ENCODE peak calls at places on chromosomes 13 and 19, in eight cellular contexts. One of them, this sample, is unnamed.

GRCh38 chr19:42254083-42254849 is 662 bp downstream of the ERF start:
- DNase-seq in hepatocyte: peak
- DNase-seq in PC-3: peak
- DNase-seq in astrocyte: no peak
- DNase-seq in fibroblast of lung: peak
- DNase-seq in mammary epithelial cell: peak
- DNase-seq in K562: peak
- DNase-seq in GM23338: peak
- DNase-seq in this sample: peak

GRCh38 chr19:10211691-10212090 is 16.9 kb upstream of the DNMT1 start:
- DNase-seq in hepatocyte: no peak
- DNase-seq in PC-3: no peak
- DNase-seq in astrocyte: no peak
- DNase-seq in fibroblast of lung: no peak
- DNase-seq in mammary epithelial cell: no peak
- DNase-seq in K562: no peak
- DNase-seq in GM23338: no peak
- DNase-seq in this sample: no peak

GRCh38 chr19:3658004-3658822 is 31.6 kb upstream of the CACTIN start:
- DNase-seq in hepatocyte: no peak
- DNase-seq in PC-3: no peak
- DNase-seq in astrocyte: no peak
- DNase-seq in fibroblast of lung: no peak
- DNase-seq in mammary epithelial cell: no peak
- DNase-seq in K562: no peak
- DNase-seq in GM23338: no peak
- DNase-seq in this sample: no peak

GRCh38 chr13:57624565-57625435 is 6.7 kb upstream of the PCDH17 start:
- DNase-seq in hepatocyte: peak
- DNase-seq in PC-3: peak
- DNase-seq in astrocyte: peak
- DNase-seq in fibroblast of lung: peak
- DNase-seq in mammary epithelial cell: peak
- DNase-seq in K562: peak
- DNase-seq in GM23338: peak
- DNase-seq in this sample: peak

GRCh38 chr19:19554074-19555023 is 16.3 kb downstream of the CILP2 start:
- DNase-seq in hepatocyte: peak
- DNase-seq in PC-3: peak
- DNase-seq in astrocyte: peak
- DNase-seq in fibroblast of lung: peak
- DNase-seq in mammary epithelial cell: no peak
- DNase-seq in K562: peak
- DNase-seq in GM23338: peak
- DNase-seq in this sample: peak

GRCh38 chr13:110497003-110497402 is 64.5 kb downstream of the RAB20 start:
- DNase-seq in hepatocyte: no peak
- DNase-seq in PC-3: no peak
- DNase-seq in astrocyte: no peak
- DNase-seq in fibroblast of lung: no peak
- DNase-seq in mammary epithelial cell: no peak
- DNase-seq in K562: no peak
- DNase-seq in GM23338: no peak
- DNase-seq in this sample: no peak

GRCh38 chr13:90641884-90642283 is 705.6 kb upstream of the MIR17HG start:
- DNase-seq in hepatocyte: no peak
- DNase-seq in PC-3: no peak
- DNase-seq in astrocyte: no peak
- DNase-seq in fibroblast of lung: no peak
- DNase-seq in mammary epithelial cell: no peak
- DNase-seq in K562: no peak
- DNase-seq in GM23338: no peak
- DNase-seq in this sample: no peak

GRCh38 chr19:681029-681626 is 4.9 kb downstream of the FSTL3 start:
- DNase-seq in hepatocyte: peak
- DNase-seq in PC-3: peak
- DNase-seq in astrocyte: no peak
- DNase-seq in fibroblast of lung: no peak
- DNase-seq in mammary epithelial cell: no peak
- DNase-seq in K562: peak
- DNase-seq in GM23338: peak
- DNase-seq in this sample: peak

GRCh38 chr19:3573162-3573857 is 566 bp downstream of the HMG20B start:
- DNase-seq in hepatocyte: peak
- DNase-seq in PC-3: no peak
- DNase-seq in astrocyte: no peak
- DNase-seq in fibroblast of lung: no peak
- DNase-seq in mammary epithelial cell: no peak
- DNase-seq in K562: no peak
- DNase-seq in GM23338: peak
- DNase-seq in this sample: no peak

GRCh38 chr19:56301886-56302620 is 12.6 kb downstream of the ZSCAN5A start:
- DNase-seq in hepatocyte: no peak
- DNase-seq in PC-3: no peak
- DNase-seq in astrocyte: no peak
- DNase-seq in fibroblast of lung: no peak
- DNase-seq in mammary epithelial cell: no peak
- DNase-seq in K562: no peak
- DNase-seq in GM23338: no peak
- DNase-seq in this sample: peak

GRCh38 chr19:455031-455705 is 5.7 kb downstream of the SHC2 start:
- DNase-seq in hepatocyte: no peak
- DNase-seq in PC-3: no peak
- DNase-seq in astrocyte: no peak
- DNase-seq in fibroblast of lung: no peak
- DNase-seq in mammary epithelial cell: no peak
- DNase-seq in K562: no peak
- DNase-seq in GM23338: no peak
- DNase-seq in this sample: no peak

GRCh38 chr13:101346942-101347728 is 69.2 kb downstream of the NALCN start:
- DNase-seq in hepatocyte: no peak
- DNase-seq in PC-3: no peak
- DNase-seq in astrocyte: peak
- DNase-seq in fibroblast of lung: peak
- DNase-seq in mammary epithelial cell: peak
- DNase-seq in K562: no peak
- DNase-seq in GM23338: no peak
- DNase-seq in this sample: no peak

GRCh38 chr13:28820099-28821051 is at the start of gene MTUS2:
- DNase-seq in hepatocyte: peak
- DNase-seq in PC-3: no peak
- DNase-seq in astrocyte: no peak
- DNase-seq in fibroblast of lung: no peak
- DNase-seq in mammary epithelial cell: peak
- DNase-seq in K562: peak
- DNase-seq in GM23338: peak
- DNase-seq in this sample: no peak
- TF ChIP-seq EZH2 in hepatocyte: peak
- TF ChIP-seq EZH2 in PC-3: peak
- TF ChIP-seq EZH2 in astrocyte: peak
- TF ChIP-seq EZH2 in fibroblast of lung: peak
- TF ChIP-seq EZH2 in mammary epithelial cell: no peak
- TF ChIP-seq EZH2 in K562: no peak
- TF ChIP-seq EZH2 in GM23338: peak
- TF ChIP-seq EZH2 in this sample: peak

GRCh38 chr19:12272980-12273901 is 21.4 kb downstream of the ZNF44 start:
- DNase-seq in hepatocyte: no peak
- DNase-seq in PC-3: no peak
- DNase-seq in astrocyte: no peak
- DNase-seq in fibroblast of lung: no peak
- DNase-seq in mammary epithelial cell: no peak
- DNase-seq in K562: no peak
- DNase-seq in GM23338: no peak
- DNase-seq in this sample: no peak
- TF ChIP-seq EZH2 in hepatocyte: no peak
- TF ChIP-seq EZH2 in PC-3: no peak
- TF ChIP-seq EZH2 in astrocyte: no peak
- TF ChIP-seq EZH2 in fibroblast of lung: no peak
- TF ChIP-seq EZH2 in mammary epithelial cell: no peak
- TF ChIP-seq EZH2 in K562: no peak
- TF ChIP-seq EZH2 in GM23338: no peak
- TF ChIP-seq EZH2 in this sample: no peak

GRCh38 chr13:67230774-67231480 is 791 bp upstream of the PCDH9 start:
- DNase-seq in hepatocyte: peak
- DNase-seq in PC-3: peak
- DNase-seq in astrocyte: peak
- DNase-seq in fibroblast of lung: peak
- DNase-seq in mammary epithelial cell: peak
- DNase-seq in K562: peak
- DNase-seq in GM23338: peak
- DNase-seq in this sample: peak
- TF ChIP-seq EZH2 in hepatocyte: no peak
- TF ChIP-seq EZH2 in PC-3: no peak
- TF ChIP-seq EZH2 in astrocyte: no peak
- TF ChIP-seq EZH2 in fibroblast of lung: no peak
- TF ChIP-seq EZH2 in mammary epithelial cell: no peak
- TF ChIP-seq EZH2 in K562: no peak
- TF ChIP-seq EZH2 in GM23338: no peak
- TF ChIP-seq EZH2 in this sample: no peak

DNA sequence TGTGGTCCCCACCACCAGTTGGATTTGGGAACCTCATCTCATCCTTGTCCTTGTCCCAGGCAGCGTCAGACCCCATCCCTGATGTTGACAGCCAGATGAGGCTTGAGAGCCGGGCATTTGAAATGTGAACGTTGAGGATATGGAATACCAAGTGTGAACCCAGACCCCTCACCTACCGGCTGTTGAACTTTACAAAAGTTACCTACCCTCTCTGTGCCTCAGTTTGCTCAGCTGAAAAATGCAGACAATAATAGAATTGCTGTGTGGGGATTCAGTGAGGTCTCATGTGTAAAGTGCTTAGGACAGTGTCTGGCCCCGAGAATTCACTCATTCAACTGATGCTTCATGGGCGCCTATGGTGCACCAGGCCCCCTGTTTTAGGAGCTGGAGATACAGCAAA is 693 bp upstream of the SIGLEC14 start:
- DNase-seq in hepatocyte: no peak
- DNase-seq in PC-3: no peak
- DNase-seq in astrocyte: no peak
- DNase-seq in fibroblast of lung: no peak
- DNase-seq in mammary epithelial cell: no peak
- DNase-seq in K562: no peak
- DNase-seq in GM23338: no peak
- DNase-seq in this sample: no peak
- TF ChIP-seq EZH2 in hepatocyte: no peak
- TF ChIP-seq EZH2 in PC-3: no peak
- TF ChIP-seq EZH2 in astrocyte: no peak
- TF ChIP-seq EZH2 in fibroblast of lung: no peak
- TF ChIP-seq EZH2 in mammary epithelial cell: no peak
- TF ChIP-seq EZH2 in K562: no peak
- TF ChIP-seq EZH2 in GM23338: no peak
- TF ChIP-seq EZH2 in this sample: no peak

DNA sequence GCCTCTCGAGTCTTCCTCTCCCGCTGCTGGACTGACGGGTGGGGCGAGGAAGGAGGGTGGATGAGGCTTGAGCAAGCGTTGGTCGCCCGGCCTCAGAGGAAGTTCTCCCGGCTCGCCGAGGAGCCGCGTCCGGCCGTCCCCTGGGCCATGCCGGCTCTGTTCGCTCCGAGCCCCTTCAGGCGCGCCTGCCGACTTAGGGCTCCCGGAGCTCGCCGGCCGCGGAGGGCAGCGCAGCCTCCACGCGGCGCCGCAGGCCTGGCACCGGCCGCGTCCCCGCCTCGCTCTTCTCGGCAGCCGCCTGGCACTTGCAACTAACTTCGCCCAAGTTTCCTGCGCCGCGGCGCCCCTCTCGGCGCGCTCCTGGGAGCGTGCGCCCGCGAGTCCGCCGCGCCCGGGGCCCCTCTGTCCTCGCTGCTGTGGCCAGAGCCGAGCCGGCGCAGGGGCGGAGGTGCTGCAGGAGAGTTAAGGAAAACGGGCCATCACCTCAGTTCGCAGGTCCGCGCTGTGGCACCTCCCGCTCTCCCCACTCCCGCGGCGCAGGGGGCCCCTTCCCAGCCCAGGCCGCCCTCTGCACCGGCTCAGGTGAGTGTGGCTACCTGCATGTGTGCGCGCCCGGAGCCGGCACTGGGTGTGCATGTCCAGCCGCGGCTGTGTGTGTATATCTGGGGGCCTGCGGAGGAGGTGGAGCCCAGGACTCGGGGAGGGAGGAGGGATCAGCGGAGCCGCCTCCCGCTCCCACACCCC is 639 bp upstream of the SOX21 start:
- DNase-seq in hepatocyte: peak
- DNase-seq in PC-3: peak
- DNase-seq in astrocyte: peak
- DNase-seq in fibroblast of lung: peak
- DNase-seq in mammary epithelial cell: peak
- DNase-seq in K562: no peak
- DNase-seq in GM23338: peak
- DNase-seq in this sample: peak
- TF ChIP-seq EZH2 in hepatocyte: no peak
- TF ChIP-seq EZH2 in PC-3: no peak
- TF ChIP-seq EZH2 in astrocyte: peak
- TF ChIP-seq EZH2 in fibroblast of lung: no peak
- TF ChIP-seq EZH2 in mammary epithelial cell: no peak
- TF ChIP-seq EZH2 in K562: no peak
- TF ChIP-seq EZH2 in GM23338: peak
- TF ChIP-seq EZH2 in this sample: no peak

GRCh38 chr13:67229438-67230242 is 496 bp downstream of the PCDH9 start:
- DNase-seq in hepatocyte: peak
- DNase-seq in PC-3: peak
- DNase-seq in astrocyte: peak
- DNase-seq in fibroblast of lung: peak
- DNase-seq in mammary epithelial cell: no peak
- DNase-seq in K562: no peak
- DNase-seq in GM23338: peak
- DNase-seq in this sample: no peak
- TF ChIP-seq EZH2 in hepatocyte: no peak
- TF ChIP-seq EZH2 in PC-3: no peak
- TF ChIP-seq EZH2 in astrocyte: no peak
- TF ChIP-seq EZH2 in fibroblast of lung: no peak
- TF ChIP-seq EZH2 in mammary epithelial cell: peak
- TF ChIP-seq EZH2 in K562: no peak
- TF ChIP-seq EZH2 in GM23338: no peak
- TF ChIP-seq EZH2 in this sample: no peak

This sample was measured in A673.